ENCODE peak calls at places on chromosomes 16 and 17, in six cellular contexts. O is mammary epithelial cell, W is tibial artery, C is lower lobe of right lung, M is neural progenitor cell, G is A549. D is an unnamed sample. For H3K9me3, the result is how much of the 10 kb centered on the place peaks cover.

GRCh38 chr17:67162771-67163170 is 82.2 kb downstream of the HELZ start:
- DNase-seq in O (no peak), W (no peak), C (no peak), M (no peak), G (no peak), D (no peak)

GRCh38 chr17:3903881-3904286 is 11.0 kb upstream of the CAMKK1 start:
- DNase-seq in O (no peak), W (no peak), C (no peak), M (no peak), G (no peak), D (no peak)

GRCh38 chr16:72797606-72798005 is 250.3 kb downstream of the ZFHX3 start:
- DNase-seq in O (no peak), W (no peak), C (no peak), M (no peak), G (no peak), D (no peak)

GRCh38 chr16:11392041-11392581 is 46.9 kb downstream of the RMI2 start:
- DNase-seq in O (no peak), W (no peak), C (peak), M (no peak), G (no peak), D (no peak)

GRCh38 chr17:31310260-31310659 is 3.6 kb downstream of the EVI2B start:
- DNase-seq in O (no peak), W (no peak), C (no peak), M (no peak), G (no peak), D (peak)

GRCh38 chr17:79223471-79223870 is 148.8 kb downstream of the ENGASE start:
- DNase-seq in O (no peak), W (no peak), C (no peak), M (peak), G (no peak), D (no peak)

GRCh38 chr16:8832383-8833100 is 34.9 kb downstream of the PMM2 start:
- DNase-seq in O (no peak), W (no peak), C (no peak), M (peak), G (no peak), D (no peak)

GRCh38 chr16:2339521-2340484 is 725 bp downstream of the ABCA3 start:
- DNase-seq in O (peak), W (peak), C (peak), M (peak), G (peak), D (peak)

GRCh38 chr16:24046442-24046841 is 209.7 kb upstream of the CACNG3 start:
- DNase-seq in O (no peak), W (no peak), C (no peak), M (peak), G (no peak), D (no peak)

GRCh38 chr17:66387391-66387981 is 85.1 kb downstream of the PRKCA start:
- DNase-seq in O (no peak), W (no peak), C (no peak), M (peak), G (no peak), D (no peak)

GRCh38 chr16:4801962-4802658 is at the start of gene ROGDI:
- DNase-seq in O (peak), W (peak), C (peak), M (peak), G (peak), D (peak)

GRCh38 chr17:13128676-13129075 is 110.8 kb upstream of the ELAC2 start:
- DNase-seq in O (no peak), W (no peak), C (no peak), M (no peak), G (no peak), D (no peak)

GRCh38 chr17:13135496-13135895 is 117.7 kb upstream of the ELAC2 start:
- DNase-seq in O (no peak), W (no peak), C (no peak), M (peak), G (no peak), D (no peak)

GRCh38 chr17:13131211-13131610 is 113.4 kb upstream of the ELAC2 start:
- DNase-seq in O (no peak), W (no peak), C (no peak), M (no peak), G (no peak), D (no peak)

DNA sequence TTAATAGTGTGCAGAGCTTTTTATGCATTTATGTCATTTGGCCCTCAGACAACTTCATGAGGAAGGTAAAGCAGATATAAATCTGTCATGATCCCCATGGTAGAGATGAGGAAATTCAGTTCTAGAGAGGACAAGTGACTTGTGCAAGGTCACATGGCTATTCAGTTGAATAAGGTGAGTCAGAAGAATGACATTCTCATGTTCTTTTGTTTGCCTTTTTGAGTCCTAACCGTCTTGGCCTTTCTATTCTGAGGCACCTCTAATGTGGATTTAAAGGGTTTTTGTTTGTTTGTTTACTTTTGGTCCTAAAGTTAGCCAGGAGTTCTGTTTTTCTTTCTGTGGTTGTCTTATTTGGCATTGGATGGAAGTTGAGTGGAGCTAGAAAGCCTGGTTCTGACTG is 116.3 kb upstream of the ELAC2 start:
- DNase-seq in O (no peak), W (no peak), C (no peak), M (no peak), G (no peak), D (no peak)
- TF ChIP-seq CTCF in O (no peak), W (no peak), C (no peak), M (no peak), G (no peak), D (no peak)

GRCh38 chr17:36930501-36930900 is 6.8 kb upstream of the LHX1 start:
- DNase-seq in O (no peak), W (no peak), C (no peak), M (no peak), G (no peak), D (no peak)
- H3K9me3 ChIP-seq in O (under half), W (under half), C (under half), M (under half), G (under half), D (under half)

GRCh38 chr17:29625037-29625750 is 2.5 kb upstream of the CORO6 start:
- DNase-seq in O (no peak), W (no peak), C (no peak), M (peak), G (peak), D (no peak)
- TF ChIP-seq CTCF in O (no peak), W (no peak), C (no peak), M (no peak), G (no peak), D (no peak)

DNA sequence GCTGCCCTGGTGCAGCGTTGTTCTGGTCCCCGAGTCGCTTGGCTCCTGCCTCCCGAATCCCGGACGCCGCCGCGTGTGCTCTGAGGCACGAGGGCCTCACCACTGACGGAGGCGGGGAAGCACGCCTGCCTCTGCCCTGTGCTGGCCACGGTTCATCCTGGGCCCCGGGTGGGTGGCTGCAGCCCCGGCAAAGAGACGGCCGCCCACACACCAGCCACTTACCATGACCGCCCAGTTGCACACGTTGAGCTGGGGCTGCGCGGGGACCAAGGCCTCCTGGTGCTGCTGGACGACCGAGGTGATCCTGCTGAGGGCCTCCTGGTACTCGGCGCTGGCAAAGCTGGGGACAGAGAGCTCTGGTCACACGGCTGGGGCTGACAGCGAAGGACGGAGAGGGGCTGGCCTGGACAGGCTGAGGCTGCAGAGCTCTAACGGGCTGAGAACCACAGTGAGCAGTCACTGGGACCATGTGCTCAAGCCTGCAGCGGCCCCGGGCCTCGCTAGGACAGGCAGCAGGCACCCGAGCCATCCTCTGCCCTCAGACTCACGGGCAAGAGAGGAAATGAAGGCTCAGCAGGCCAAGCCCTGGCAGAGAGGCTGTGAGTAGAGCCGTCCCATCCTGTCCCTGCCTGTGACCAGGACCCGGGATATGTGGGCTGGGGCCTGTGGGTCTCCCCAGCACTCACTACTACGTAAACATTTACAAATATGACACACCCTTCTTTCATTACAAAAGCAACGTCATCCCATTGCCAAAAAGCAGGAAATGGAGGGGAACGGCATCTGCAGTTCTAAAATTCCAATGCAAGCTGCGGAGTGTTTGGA is 6.3 kb upstream of the APRT start:
- DNase-seq in O (no peak), W (no peak), C (no peak), M (no peak), G (no peak), D (no peak)
- H3K9me3 ChIP-seq in O (under half), W (under half), C (under half), M (under half), G (under half), D (under half)

DNA sequence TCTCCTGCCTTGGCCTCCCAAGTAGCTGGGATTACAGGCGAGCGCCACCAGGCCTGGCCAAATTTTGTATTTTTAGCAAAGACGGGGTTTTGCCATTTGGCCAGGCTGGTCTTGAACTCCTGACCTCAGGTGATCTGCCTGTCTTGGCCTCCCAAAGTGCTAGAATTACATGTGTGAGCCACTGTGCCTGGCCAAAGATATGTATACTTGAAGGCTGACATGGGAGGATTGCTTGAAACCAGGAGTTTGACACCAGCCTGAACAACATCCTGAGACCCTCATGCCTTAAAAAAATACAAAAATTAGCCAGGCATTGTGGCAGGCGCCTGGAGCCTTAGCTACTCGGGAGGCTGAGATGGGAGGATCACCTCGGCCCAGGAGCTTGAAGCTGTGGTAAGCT is 3.1 kb downstream of the BCAS3 start:
- DNase-seq in O (no peak), W (no peak), C (no peak), M (no peak), G (no peak), D (no peak)
- TF ChIP-seq CTCF in O (no peak), W (no peak), C (no peak), M (no peak), G (no peak), D (no peak)

GRCh38 chr16:48441863-48442279 is 56.7 kb upstream of the SIAH1 start:
- DNase-seq in O (no peak), W (no peak), C (no peak), M (no peak), G (peak), D (no peak)
- H3K9me3 ChIP-seq in O (under half), W (under half), C (under half), M (under half), G (under half), D (under half)

GRCh38 chr16:71344315-71344905 is 14.1 kb upstream of the CALB2 start:
- DNase-seq in O (peak), W (no peak), C (no peak), M (no peak), G (no peak), D (no peak)
- TF ChIP-seq CTCF in O (no peak), W (no peak), C (no peak), M (no peak), G (no peak), D (no peak)

GRCh38 chr16:35689764-35690163 is 2230.4 kb downstream of the TP53TG3F start:
- DNase-seq in O (no peak), W (peak), C (no peak), M (no peak), G (no peak), D (no peak)

GRCh38 chr16:35687071-35687470 is 2227.7 kb downstream of the TP53TG3F start:
- DNase-seq in O (no peak), W (peak), C (no peak), M (no peak), G (no peak), D (no peak)

GRCh38 chr16:35687781-35688180 is 2228.4 kb downstream of the TP53TG3F start:
- DNase-seq in O (no peak), W (no peak), C (no peak), M (no peak), G (no peak), D (no peak)

GRCh38 chr16:35686595-35686994 is 2227.2 kb downstream of the TP53TG3F start:
- DNase-seq in O (no peak), W (no peak), C (no peak), M (no peak), G (no peak), D (no peak)

DNA sequence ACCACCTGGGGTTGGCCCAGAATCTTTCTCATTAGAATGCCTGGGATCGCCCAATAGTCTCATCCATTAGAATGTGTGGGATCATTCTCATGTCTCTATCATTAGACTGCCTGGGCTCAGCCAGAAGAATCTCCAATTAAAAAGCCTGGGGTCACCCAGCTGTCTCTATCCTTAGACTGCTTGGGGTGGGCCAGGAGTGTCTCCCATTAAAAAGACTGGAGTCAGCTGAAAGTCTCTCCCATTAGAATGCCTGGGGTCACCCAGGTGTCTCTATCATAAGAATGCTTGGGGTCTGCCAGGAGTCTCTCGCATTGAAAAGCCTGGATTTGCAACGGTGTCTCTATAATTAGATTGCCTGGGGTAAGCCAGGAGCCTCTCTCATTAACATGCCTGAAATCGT is 2225.7 kb downstream of the TP53TG3F start:
- DNase-seq in O (no peak), W (peak), C (no peak), M (no peak), G (no peak), D (no peak)
- H3K9me3 ChIP-seq in O (under half), W (under half), C (under half), M (under half), G (under half), D (half or more)

DNA sequence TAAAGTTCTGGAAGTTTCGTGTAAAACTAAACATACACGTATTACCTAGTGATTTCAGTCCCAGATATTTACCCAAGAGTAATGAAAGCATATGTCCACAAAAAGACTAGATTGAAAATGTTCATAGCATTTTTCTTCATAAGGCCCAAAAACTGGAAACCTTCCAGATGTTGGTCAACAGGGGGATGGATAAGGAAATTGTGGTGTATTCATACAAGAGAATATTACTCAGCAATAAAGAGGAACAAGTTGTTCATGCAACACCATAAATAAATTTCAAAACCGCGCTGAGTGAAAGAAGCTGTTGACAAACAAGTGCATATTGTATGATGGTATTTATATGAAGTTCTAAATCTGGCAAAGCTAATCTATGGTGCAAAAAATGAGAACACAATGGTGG is 54.1 kb upstream of the NFAT5 start:
- DNase-seq in O (no peak), W (no peak), C (no peak), M (no peak), G (no peak), D (no peak)
- TF ChIP-seq CTCF in O (no peak), W (no peak), C (no peak), M (no peak), G (no peak), D (no peak)

DNA sequence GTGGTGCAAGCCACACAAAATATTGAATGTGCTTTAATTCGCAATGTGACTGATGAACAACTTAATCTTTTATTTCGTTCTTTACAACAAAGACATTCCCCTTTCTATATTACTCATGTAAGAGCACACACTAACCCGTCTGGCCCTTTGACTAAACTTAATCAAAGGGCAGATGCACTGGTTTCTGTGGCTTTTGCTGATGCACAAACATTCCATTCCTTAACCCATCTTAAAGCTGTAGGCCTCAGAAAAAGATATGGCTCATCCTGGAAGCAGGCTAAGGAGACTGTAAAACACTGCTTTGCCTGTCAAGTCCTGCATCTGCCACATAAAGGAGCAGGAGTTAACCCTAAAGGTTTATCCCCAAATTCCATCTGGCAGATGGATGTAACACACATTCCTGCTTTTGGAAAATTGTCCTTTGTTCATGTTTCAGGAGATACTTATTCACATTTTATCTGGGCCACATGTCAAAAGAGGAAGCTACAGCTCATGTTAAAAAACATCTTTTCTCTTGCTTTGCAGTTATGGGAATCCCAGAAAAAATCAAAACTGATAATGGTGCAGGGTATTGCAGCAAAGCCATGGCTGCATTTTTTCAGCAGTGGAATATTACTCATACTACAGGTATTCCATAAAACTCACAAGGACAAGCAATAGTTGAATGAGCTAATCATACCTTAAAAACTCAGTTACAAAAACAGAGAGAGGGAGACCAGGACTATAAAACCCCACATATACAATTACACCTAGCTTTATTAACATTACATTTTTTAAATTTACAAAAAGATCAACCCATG is 137.2 kb downstream of the AHSP start:
- DNase-seq in O (peak), W (no peak), C (no peak), M (no peak), G (no peak), D (no peak)
- H3K9me3 ChIP-seq in O (under half), W (under half), C (under half), M (under half), G (under half), D (under half)

D was measured in mucosa of descending colon.